ENCODE peak calls at places on chromosomes 6 and 20, in four cellular contexts. J is IMR-90, O is GM20000, F is HFFc6. Y is an unnamed sample.

GRCh38 chr6:33314943-33315752 is 1.3 kb upstream of the TAPBP start:
- DNase-seq in O (peak), F (no peak), J (no peak), Y (no peak)

GRCh38 chr6:146286976-146287375 is 256.7 kb upstream of the RAB32 start:
- DNase-seq in O (no peak), F (no peak), J (no peak), Y (no peak)

GRCh38 chr20:48015136-48015925 is 230.1 kb upstream of the SULF2 start:
- DNase-seq in O (no peak), J (peak), F (no peak), Y (no peak)

GRCh38 chr20:33606114-33606771 is 55.9 kb upstream of the C20orf144 start:
- DNase-seq in J (no peak), F (no peak), O (peak), Y (no peak)

GRCh38 chr6:2658788-2659187 is 91.9 kb downstream of the MYLK4 start:
- DNase-seq in O (peak), F (no peak), J (no peak), Y (peak)

GRCh38 chr6:110875548-110876169 is 1.1 kb downstream of the AMD1 start:
- DNase-seq in F (peak), O (peak), J (no peak), Y (peak)

GRCh38 chr20:23151885-23152284 is 65.8 kb upstream of the CD93 start:
- DNase-seq in J (no peak), F (no peak), O (no peak), Y (no peak)

GRCh38 chr6:166025149-166025898 is 142.3 kb downstream of the TBXT start:
- DNase-seq in F (peak), J (peak), O (no peak), Y (no peak)

GRCh38 chr6:133973109-133973971 is 20.3 kb downstream of the TBPL1 start:
- DNase-seq in J (peak), O (peak), F (peak), Y (no peak)

GRCh38 chr6:88730602-88731001 is 232.8 kb downstream of the RNGTT start:
- DNase-seq in J (peak), F (peak), O (no peak), Y (no peak)

GRCh38 chr6:31791324-31792089 is 4.0 kb downstream of the VARS1 start:
- DNase-seq in O (peak), F (peak), J (peak), Y (peak)

GRCh38 chr20:9573598-9573997 is 59.2 kb downstream of the LAMP5 start:
- DNase-seq in J (no peak), F (no peak), O (no peak), Y (no peak)

GRCh38 chr6:27760464-27760863 is 151.7 kb downstream of the OR2B2 start:
- DNase-seq in O (no peak), J (no peak), F (no peak), Y (no peak)

GRCh38 chr6:156974897-156975296 is 197.7 kb downstream of the ARID1B start:
- DNase-seq in J (no peak), F (no peak), O (no peak), Y (no peak)

GRCh38 chr20:59253325-59253724 is 47.1 kb upstream of the EDN3 start:
- DNase-seq in J (no peak), O (no peak), F (no peak), Y (peak)

GRCh38 chr6:144344651-144345050 is 59.5 kb downstream of the UTRN start:
- DNase-seq in F (no peak), J (no peak), O (peak), Y (peak)

GRCh38 chr6:154319231-154319858 is 37.3 kb downstream of the IPCEF1 start:
- DNase-seq in F (peak), O (no peak), J (peak), Y (no peak)

GRCh38 chr20:56202493-56203077 is 45.9 kb upstream of the MC3R start:
- DNase-seq in F (peak), J (no peak), O (peak), Y (peak)

GRCh38 chr6:169701218-169701952 is 444 bp downstream of the WDR27 start:
- DNase-seq in J (no peak), O (no peak), F (no peak), Y (no peak)

GRCh38 chr6:140264451-140264850 is 890.0 kb upstream of the CITED2 start:
- DNase-seq in O (no peak), F (no peak), J (peak), Y (no peak)

GRCh38 chr20:50980851-50981713 is 22.5 kb downstream of the MOCS3 start:
- DNase-seq in F (peak), J (peak), O (peak), Y (peak)

GRCh38 chr6:16056263-16056870 is 72.5 kb upstream of the MYLIP start:
- DNase-seq in O (no peak), F (no peak), J (no peak), Y (no peak)

GRCh38 chr6:122610690-122611455 is 668 bp downstream of the PKIB start:
- DNase-seq in F (no peak), O (peak), J (no peak), Y (peak)

GRCh38 chr20:48463916-48464315 is 363.9 kb downstream of the PREX1 start:
- DNase-seq in F (peak), O (no peak), J (peak), Y (no peak)

GRCh38 chr6:72950114-72950860 is 275.0 kb downstream of the KHDC1L start:
- DNase-seq in F (peak), J (peak), O (no peak), Y (no peak)

GRCh38 chr6:106192824-106193223 is 106.7 kb downstream of the PRDM1 start:
- DNase-seq in F (peak), O (no peak), J (peak), Y (no peak)

GRCh38 chr6:8181162-8181909 is 79.0 kb upstream of the EEF1E1 start:
- DNase-seq in O (no peak), F (no peak), J (no peak), Y (no peak)

GRCh38 chr20:25588491-25588890 is 3.2 kb upstream of the NINL start:
- DNase-seq in F (no peak), J (no peak), O (no peak), Y (no peak)

GRCh38 chr6:29763491-29764289 is 40.5 kb downstream of the HLA-F start:
- DNase-seq in J (peak), F (peak), O (no peak), Y (peak)

GRCh38 chr6:119497988-119498727 is 148.6 kb upstream of the MAN1A1 start:
- DNase-seq in J (no peak), F (no peak), O (no peak), Y (no peak)

GRCh38 chr6:70874181-70874913 is 82.5 kb downstream of the B3GAT2 start:
- DNase-seq in J (no peak), F (no peak), O (no peak), Y (no peak)

GRCh38 chr20:2521369-2522305 is 12.9 kb upstream of the ZNF343 start:
- DNase-seq in J (peak), O (peak), F (no peak), Y (peak)

GRCh38 chr6:170073846-170074245 is 217.0 kb downstream of the DLL1 start:
- DNase-seq in O (no peak), J (no peak), F (no peak), Y (no peak)

GRCh38 chr6:73985891-73986290 is 289.9 kb downstream of the CD109 start:
- DNase-seq in O (no peak), F (peak), J (no peak), Y (peak)

GRCh38 chr6:170156448-170157375 is 134.2 kb downstream of the DLL1 start:
- DNase-seq in O (no peak), F (no peak), J (no peak), Y (no peak)

GRCh38 chr20:23634985-23635767 is 2.6 kb downstream of the CST3 start:
- DNase-seq in F (no peak), O (no peak), J (no peak), Y (no peak)

GRCh38 chr6:156902782-156903181 is 125.6 kb downstream of the ARID1B start:
- DNase-seq in J (no peak), F (no peak), O (no peak), Y (no peak)

GRCh38 chr20:36216314-36217025 is 19.8 kb upstream of the AAR2 start:
- DNase-seq in O (no peak), J (no peak), F (no peak), Y (no peak)

GRCh38 chr20:36215778-36216177 is 20.5 kb upstream of the AAR2 start:
- DNase-seq in F (no peak), O (no peak), J (no peak), Y (no peak)

GRCh38 chr20:36217226-36217625 is 19.1 kb upstream of the AAR2 start:
- DNase-seq in O (no peak), J (no peak), F (no peak), Y (no peak)

GRCh38 chr20:36213362-36213761 is 22.9 kb upstream of the AAR2 start:
- DNase-seq in O (no peak), J (no peak), F (no peak), Y (no peak)

DNA sequence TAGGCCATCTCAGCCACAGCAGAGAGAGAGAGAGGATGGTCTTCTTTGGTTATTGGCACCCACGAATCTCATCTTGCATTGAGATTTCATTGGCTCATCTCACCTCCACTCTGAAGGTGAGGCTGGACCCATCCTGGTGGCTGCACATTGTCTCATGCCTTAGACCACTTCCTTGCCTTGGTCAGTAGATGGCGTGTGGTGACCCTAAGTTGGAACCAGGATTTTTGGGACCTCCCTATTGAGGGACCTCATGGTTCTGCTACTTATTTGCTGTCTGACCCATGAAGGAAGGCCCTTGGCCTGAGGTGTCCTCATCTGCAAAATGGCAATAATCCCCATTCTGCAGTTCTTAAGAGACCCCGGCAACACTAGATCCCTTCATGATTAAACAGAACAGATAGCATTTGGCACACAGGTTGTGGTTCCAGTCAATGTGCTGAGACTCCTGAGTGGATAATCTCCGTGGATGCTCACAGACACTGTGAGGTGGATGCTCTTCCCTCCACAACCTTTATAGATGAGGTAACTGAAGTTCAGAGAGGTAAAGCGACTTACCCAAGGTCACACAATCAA is 21.5 kb upstream of the AAR2 start:
- DNase-seq in O (peak), F (peak), J (peak), Y (peak)
- TF ChIP-seq CTCF in O (peak), F (peak), J (peak), Y (peak)

GRCh38 chr6:83849127-83849526 is 4.0 kb upstream of the RIPPLY2 start:
- DNase-seq in F (no peak), J (no peak), O (no peak), Y (no peak)
- TF ChIP-seq CTCF in F (no peak), J (no peak), O (no peak), Y (no peak)

GRCh38 chr6:50198245-50198644 is 148.5 kb upstream of the DEFB112 start:
- DNase-seq in J (no peak), O (no peak), F (no peak), Y (no peak)
- TF ChIP-seq CTCF in J (no peak), O (no peak), F (no peak), Y (no peak)

GRCh38 chr6:168314948-168315347 is 4.6 kb downstream of the DACT2 start:
- DNase-seq in J (no peak), F (no peak), O (no peak), Y (no peak)
- TF ChIP-seq CTCF in J (no peak), F (no peak), O (no peak), Y (no peak)

DNA sequence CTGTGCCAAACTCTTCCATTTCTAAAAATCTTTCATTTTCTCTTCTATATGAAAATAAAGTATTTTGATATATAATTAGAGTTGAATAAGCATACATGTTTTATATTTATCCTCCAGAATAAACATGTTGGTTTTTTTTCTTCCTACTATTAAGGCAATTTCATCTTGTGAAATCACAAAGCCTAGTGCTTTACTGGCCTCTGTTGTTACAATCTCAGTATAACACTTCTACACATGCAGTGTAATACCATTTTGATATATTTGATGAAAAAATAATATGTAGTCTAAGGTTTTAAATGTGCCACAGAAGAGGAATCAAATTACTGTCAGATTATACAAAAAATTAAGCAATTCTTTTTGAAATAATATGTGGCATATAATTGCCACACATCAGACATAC is 225.3 kb upstream of the MANEA start:
- DNase-seq in J (no peak), F (no peak), O (no peak), Y (no peak)
- TF ChIP-seq CTCF in J (peak), F (no peak), O (no peak), Y (no peak)

GRCh38 chr20:1397710-1398109 is 4.9 kb upstream of the FKBP1A start:
- DNase-seq in F (no peak), O (no peak), J (peak), Y (no peak)
- TF ChIP-seq CTCF in F (peak), O (no peak), J (peak), Y (peak)

GRCh38 chr6:137102851-137103492 is 58.2 kb upstream of the IL20RA start:
- DNase-seq in F (no peak), O (peak), J (no peak), Y (peak)

GRCh38 chr6:137097526-137097925 is 52.8 kb upstream of the IL20RA start:
- DNase-seq in J (no peak), F (no peak), O (no peak), Y (no peak)

GRCh38 chr6:137102050-137102848 is 57.5 kb upstream of the IL20RA start:
- DNase-seq in F (no peak), O (no peak), J (no peak), Y (peak)

GRCh38 chr6:137097057-137097456 is 52.3 kb upstream of the IL20RA start:
- DNase-seq in O (no peak), F (no peak), J (no peak), Y (no peak)

DNA sequence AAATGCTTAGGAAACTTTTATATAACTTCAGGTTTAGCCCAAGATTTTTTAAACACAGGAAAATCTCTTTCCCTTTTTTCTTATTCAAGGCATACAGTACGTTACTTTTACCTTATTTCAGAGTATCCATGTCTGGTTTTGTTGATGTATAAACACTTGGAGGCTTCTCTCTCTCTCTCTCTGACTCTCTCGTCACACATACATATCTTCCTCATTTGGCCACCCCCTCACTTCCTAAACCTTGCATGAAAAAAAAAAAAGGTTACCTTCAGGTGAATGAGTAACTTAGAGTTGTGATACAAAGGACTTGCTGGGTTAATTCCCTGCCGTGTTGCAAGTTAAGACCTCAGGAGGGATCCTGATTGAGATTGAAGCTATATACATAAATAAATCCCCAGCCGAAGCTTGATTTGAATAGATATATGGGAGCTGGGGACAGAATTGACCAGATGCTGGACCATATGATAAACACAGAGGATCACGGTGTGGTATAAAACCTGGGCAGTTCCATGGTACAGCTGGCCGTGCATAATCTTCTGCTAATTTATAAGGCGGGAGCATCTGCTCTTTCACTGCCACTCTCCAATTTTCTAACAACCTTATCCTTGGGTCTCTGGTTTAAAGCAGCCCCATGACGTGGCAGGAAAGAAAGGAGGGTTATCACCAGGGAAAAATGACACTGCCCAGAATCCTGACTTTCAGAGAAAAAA is 55.1 kb upstream of the IL20RA start:
- DNase-seq in O (no peak), F (no peak), J (no peak), Y (no peak)
- TF ChIP-seq CTCF in O (no peak), F (no peak), J (no peak), Y (no peak)

DNA sequence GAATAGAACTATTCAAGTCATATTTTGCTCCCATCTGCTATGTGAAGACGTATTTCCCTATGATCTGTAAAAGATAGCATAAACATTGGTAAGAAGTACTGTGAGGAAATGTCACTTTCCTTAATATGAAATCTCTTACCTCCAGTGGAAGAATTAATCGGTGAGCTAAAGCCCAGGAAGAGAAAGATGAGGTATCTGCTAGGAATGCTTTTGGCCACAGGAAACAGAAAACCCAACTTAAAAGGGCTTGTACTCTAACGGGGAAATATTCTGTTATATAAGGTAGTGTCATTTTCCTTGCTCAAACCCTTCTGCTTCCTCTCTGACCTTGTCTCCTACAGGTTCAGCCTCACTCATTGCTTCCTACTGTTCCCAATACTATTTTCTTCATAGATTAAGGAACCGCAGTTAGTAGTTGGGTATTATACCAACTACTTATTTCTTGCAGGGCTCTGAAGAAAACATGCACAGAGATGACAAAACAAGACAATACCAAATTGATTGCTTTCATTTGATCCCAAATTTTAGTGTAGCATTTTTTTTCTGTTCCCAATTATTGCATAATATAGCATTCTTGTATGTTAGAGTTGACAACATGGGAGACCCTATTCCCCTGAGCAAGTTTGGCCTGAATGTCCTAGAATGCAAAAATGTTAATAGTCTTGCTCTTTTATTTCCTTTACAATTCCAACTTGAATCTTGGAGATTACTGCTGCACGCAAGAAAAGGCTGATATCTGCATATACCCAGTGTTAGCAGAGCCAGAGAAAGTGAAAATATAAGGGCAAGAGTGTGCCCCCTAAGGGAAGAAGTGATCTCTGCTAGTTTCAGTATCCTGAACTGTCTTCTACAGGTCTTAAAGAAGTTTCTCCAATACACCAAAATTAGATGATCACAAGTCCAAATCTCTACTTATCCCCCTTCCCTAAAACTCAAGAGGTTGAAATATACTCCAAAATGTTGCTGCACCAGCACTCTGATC is 65.3 kb downstream of the AFG1L start:
- DNase-seq in F (no peak), O (no peak), J (peak), Y (no peak)
- TF ChIP-seq CTCF in F (peak), O (no peak), J (no peak), Y (no peak)

DNA sequence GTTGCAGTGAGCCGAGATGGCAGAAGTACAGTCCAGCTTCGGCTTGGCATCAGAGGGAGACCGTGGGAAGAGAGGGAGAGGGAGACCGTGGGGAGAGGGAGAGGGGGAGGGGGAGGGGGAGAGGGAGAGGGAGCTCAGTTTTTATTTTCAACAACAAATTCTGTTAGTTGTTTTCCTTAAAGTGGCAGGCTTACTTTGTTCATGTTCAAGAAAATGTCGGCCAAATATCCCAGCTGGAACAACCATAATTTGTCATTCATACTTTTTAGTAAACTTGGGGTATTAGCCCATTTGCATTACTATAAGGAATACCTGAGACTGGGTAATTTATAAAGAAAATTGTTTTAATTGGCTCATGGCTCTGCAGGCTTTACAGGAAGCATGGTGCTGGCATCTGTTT is 2.5 kb upstream of the TULP4 start:
- DNase-seq in F (no peak), O (no peak), J (no peak), Y (no peak)
- TF ChIP-seq CTCF in F (no peak), O (no peak), J (no peak), Y (no peak)